ENCODE peak calls at places on chromosomes 13 and 19, in five cellular contexts. E is spleen, I is MM.1S, T is cardiac muscle cell, P is kidney epithelial cell. B is an unnamed sample. For H3K27me3, the result is how much of the 10 kb centered on the place peaks cover.

GRCh38 chr19:57321746-57322145 is 1.5 kb downstream of the ZNF543 start:
- DNase-seq in E (no peak), I (no peak), T (no peak), P (no peak), B (no peak)

GRCh38 chr13:61123533-61124269 is 291.9 kb downstream of the PCDH20 start:
- DNase-seq in E (no peak), I (no peak), T (peak), P (no peak), B (no peak)

GRCh38 chr13:57552441-57552840 is 79.1 kb upstream of the PCDH17 start:
- DNase-seq in E (no peak), I (no peak), T (no peak), P (no peak), B (no peak)

GRCh38 chr13:21481359-21481758 is 22.3 kb upstream of the ZDHHC20 start:
- DNase-seq in E (no peak), I (no peak), T (no peak), P (no peak), B (no peak)

GRCh38 chr19:21593934-21594844 is 88.8 kb downstream of the ZNF429 start:
- DNase-seq in E (no peak), I (no peak), T (no peak), P (no peak), B (no peak)

GRCh38 chr19:19606021-19606420 is 12.5 kb downstream of the PBX4 start:
- DNase-seq in E (no peak), I (no peak), T (no peak), P (no peak), B (no peak)

GRCh38 chr13:71621152-71622124 is 245.6 kb downstream of the DACH1 start:
- DNase-seq in E (no peak), I (no peak), T (peak), P (no peak), B (no peak)

GRCh38 chr19:42693760-42694350 is 46.4 kb downstream of the PSG3 start:
- DNase-seq in E (no peak), I (peak), T (no peak), P (peak), B (peak)

GRCh38 chr19:37218592-37218935 is 550 bp downstream of the ZNF383 start:
- DNase-seq in E (no peak), I (no peak), T (no peak), P (no peak), B (no peak)

GRCh38 chr19:35828694-35829301 is 16.2 kb upstream of the PRODH2 start:
- DNase-seq in E (no peak), I (peak), T (peak), P (peak), B (peak)

DNA sequence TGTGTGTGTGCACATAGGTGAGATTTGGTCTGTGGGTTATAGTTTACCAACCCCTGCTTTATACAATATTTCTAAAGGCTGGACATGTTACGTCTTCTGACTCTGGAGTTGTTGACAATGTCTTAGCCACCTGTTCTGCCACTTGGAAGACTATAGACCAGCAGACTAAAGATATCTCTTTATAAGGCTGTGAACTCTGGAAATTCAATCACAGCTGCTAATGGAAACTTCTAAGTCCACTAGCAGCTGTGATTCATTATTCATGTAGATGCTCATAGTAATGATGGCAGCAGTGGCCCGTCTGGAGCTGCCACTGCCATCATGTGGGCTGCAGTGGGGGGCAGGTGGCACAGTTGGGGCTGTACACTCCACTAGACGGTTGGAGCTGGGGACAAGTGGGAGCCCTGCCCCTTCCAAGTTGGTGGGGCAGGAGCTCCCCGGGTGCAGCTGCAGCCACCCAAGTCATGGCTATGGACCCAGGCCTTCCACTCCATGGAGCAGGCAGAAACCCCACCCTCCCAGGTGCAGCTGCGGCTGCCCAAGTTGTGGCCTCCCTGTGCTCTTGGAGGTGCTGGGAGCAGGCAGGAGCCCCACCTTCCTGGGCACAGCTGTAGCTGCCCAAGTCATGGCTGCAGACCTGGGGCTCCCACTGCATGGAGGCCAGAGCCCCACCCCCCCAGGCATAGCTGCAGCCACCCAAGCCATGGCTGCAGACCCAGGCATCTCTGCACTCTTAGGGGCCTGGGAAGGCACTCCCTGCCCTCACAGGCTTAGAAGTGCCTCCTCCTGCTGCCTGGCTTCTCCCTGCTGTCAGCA is 8.8 kb downstream of the IGFL4 start:
- DNase-seq in E (no peak), I (no peak), T (peak), P (no peak), B (no peak)
- H3K4me3 ChIP-seq in E (no peak), I (no peak), T (no peak), P (no peak), B (no peak)

GRCh38 chr19:32231691-32232090 is 113.7 kb upstream of the ZNF507 start:
- DNase-seq in E (no peak), I (no peak), T (no peak), P (no peak), B (no peak)

GRCh38 chr19:32234663-32235217 is 110.7 kb upstream of the ZNF507 start:
- DNase-seq in E (no peak), I (no peak), T (no peak), P (no peak), B (no peak)

GRCh38 chr19:32232449-32232848 is 113.0 kb upstream of the ZNF507 start:
- DNase-seq in E (no peak), I (no peak), T (no peak), P (no peak), B (no peak)

GRCh38 chr19:32233885-32234284 is 111.5 kb upstream of the ZNF507 start:
- DNase-seq in E (no peak), I (no peak), T (no peak), P (no peak), B (no peak)

GRCh38 chr19:32233091-32233490 is 112.3 kb upstream of the ZNF507 start:
- DNase-seq in E (peak), I (no peak), T (no peak), P (no peak), B (no peak)
- H3K27me3 ChIP-seq in E (under half), I (half or more), T (half or more), P (under half), B (under half)

DNA sequence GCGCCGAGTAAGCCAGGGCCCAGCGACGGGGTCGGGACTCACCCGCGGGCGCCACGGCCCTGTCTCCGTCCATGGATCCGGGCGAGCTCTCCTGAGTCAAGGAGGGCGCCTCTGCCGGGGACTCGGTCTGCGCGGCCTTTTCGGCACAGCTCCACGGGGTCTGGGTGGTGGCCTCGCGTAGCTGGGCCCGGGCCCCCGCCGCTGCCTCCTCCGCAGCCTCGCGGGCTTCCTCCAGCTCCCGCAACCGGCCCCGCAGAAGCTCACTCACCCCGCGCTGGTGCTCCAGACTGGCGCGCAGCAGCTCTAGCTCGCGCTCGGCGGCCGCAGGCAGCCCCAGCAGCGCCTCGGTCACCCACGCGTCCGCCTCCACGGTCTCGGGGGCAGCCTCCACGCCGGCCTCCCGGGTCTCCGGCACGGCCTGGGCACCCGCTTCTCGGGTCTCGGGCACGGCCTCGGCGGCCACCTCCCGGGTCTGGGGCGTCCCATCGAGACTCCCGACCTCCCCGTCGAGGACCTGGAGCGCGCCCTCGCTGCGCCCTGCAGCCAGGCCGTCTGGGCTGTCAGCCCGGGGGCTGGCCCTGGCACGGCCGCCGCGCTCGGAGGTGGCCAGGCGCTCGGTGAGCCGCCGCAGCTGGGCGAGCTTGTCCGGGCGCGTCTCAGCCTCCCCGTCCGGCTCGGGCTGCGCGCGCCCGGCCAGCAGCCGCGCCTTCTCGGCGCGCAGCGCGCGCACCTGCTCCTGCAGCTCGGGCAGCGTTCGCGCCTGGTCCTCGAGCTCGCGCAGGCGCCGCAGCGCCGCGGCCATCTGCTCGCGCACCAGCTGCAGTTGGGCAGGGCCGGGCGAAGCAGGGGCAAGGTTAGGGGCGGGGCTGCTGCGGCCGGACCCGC is 8.4 kb downstream of the KANK3 start:
- DNase-seq in E (peak), I (peak), T (peak), P (no peak), B (peak)
- H3K4me3 ChIP-seq in E (peak), I (no peak), T (peak), P (peak), B (peak)

GRCh38 chr19:50565984-50566903 is 2.0 kb downstream of the LRRC4B start:
- DNase-seq in E (no peak), I (no peak), T (no peak), P (no peak), B (no peak)

GRCh38 chr19:50568321-50569022 is at the start of gene LRRC4B:
- DNase-seq in E (no peak), I (no peak), T (peak), P (no peak), B (no peak)

GRCh38 chr19:50567052-50567841 is 988 bp downstream of the LRRC4B start:
- DNase-seq in E (no peak), I (no peak), T (no peak), P (no peak), B (no peak)

GRCh38 chr19:50569023-50569697 is 925 bp upstream of the LRRC4B start:
- DNase-seq in E (no peak), I (no peak), T (no peak), P (no peak), B (no peak)

GRCh38 chr19:50567882-50568281 is 353 bp downstream of the LRRC4B start:
- DNase-seq in E (no peak), I (no peak), T (no peak), P (no peak), B (no peak)
- H3K27me3 ChIP-seq in E (under half), I (half or more), T (under half), P (under half), B (half or more)

GRCh38 chr13:49404621-49405020 is 39.2 kb downstream of the CAB39L start:
- DNase-seq in E (no peak), I (no peak), T (no peak), P (no peak), B (no peak)

GRCh38 chr13:49395416-49396277 is 48.2 kb downstream of the CAB39L start:
- DNase-seq in E (no peak), I (no peak), T (no peak), P (no peak), B (no peak)

GRCh38 chr13:49403966-49404365 is 39.9 kb downstream of the CAB39L start:
- DNase-seq in E (no peak), I (no peak), T (no peak), P (no peak), B (no peak)

GRCh38 chr13:49399801-49400472 is 43.9 kb downstream of the CAB39L start:
- DNase-seq in E (no peak), I (no peak), T (no peak), P (no peak), B (no peak)

GRCh38 chr13:49400755-49401659 is 42.9 kb downstream of the CAB39L start:
- DNase-seq in E (no peak), I (no peak), T (peak), P (no peak), B (no peak)
- H3K4me3 ChIP-seq in E (no peak), I (no peak), T (peak), P (no peak), B (no peak)

B was measured in HAP-1.